ENCODE peak calls at places on chromosome 1, in five cellular contexts. One of them, this sample, is unnamed. For H3K4me1, the result is how much of the 10 kb centered on the place peaks cover.

GRCh38 chr1:15038232-15039016 is 115.1 kb upstream of the TMEM51 start:
- DNase-seq in gastrocnemius medialis: no peak
- DNase-seq in mesenchymal stem cell: peak
- DNase-seq in stomach: no peak
- DNase-seq in CD4-positive, alpha-beta memory T cell: no peak
- DNase-seq in this sample: no peak

GRCh38 chr1:19666139-19666465 is 1.4 kb downstream of the HTR6 start:
- DNase-seq in gastrocnemius medialis: no peak
- DNase-seq in mesenchymal stem cell: no peak
- DNase-seq in stomach: no peak
- DNase-seq in CD4-positive, alpha-beta memory T cell: no peak
- DNase-seq in this sample: no peak

GRCh38 chr1:101268893-101269292 is 32.1 kb downstream of the S1PR1 start:
- DNase-seq in gastrocnemius medialis: no peak
- DNase-seq in mesenchymal stem cell: no peak
- DNase-seq in stomach: no peak
- DNase-seq in CD4-positive, alpha-beta memory T cell: no peak
- DNase-seq in this sample: no peak

GRCh38 chr1:51957618-51958017 is 32.9 kb downstream of the RAB3B start:
- DNase-seq in gastrocnemius medialis: no peak
- DNase-seq in mesenchymal stem cell: no peak
- DNase-seq in stomach: no peak
- DNase-seq in CD4-positive, alpha-beta memory T cell: no peak
- DNase-seq in this sample: no peak

GRCh38 chr1:17563494-17564281 is 24.2 kb downstream of the ARHGEF10L start:
- DNase-seq in gastrocnemius medialis: no peak
- DNase-seq in mesenchymal stem cell: no peak
- DNase-seq in stomach: no peak
- DNase-seq in CD4-positive, alpha-beta memory T cell: no peak
- DNase-seq in this sample: no peak

GRCh38 chr1:240808381-240808780 is 196.4 kb upstream of the GREM2 start:
- DNase-seq in gastrocnemius medialis: no peak
- DNase-seq in mesenchymal stem cell: no peak
- DNase-seq in stomach: no peak
- DNase-seq in CD4-positive, alpha-beta memory T cell: no peak
- DNase-seq in this sample: no peak

GRCh38 chr1:59332983-59333382 is 36.1 kb downstream of the FGGY start:
- DNase-seq in gastrocnemius medialis: no peak
- DNase-seq in mesenchymal stem cell: peak
- DNase-seq in stomach: no peak
- DNase-seq in CD4-positive, alpha-beta memory T cell: no peak
- DNase-seq in this sample: peak

GRCh38 chr1:206547104-206547503 is 39.8 kb downstream of the RASSF5 start:
- DNase-seq in gastrocnemius medialis: no peak
- DNase-seq in mesenchymal stem cell: no peak
- DNase-seq in stomach: no peak
- DNase-seq in CD4-positive, alpha-beta memory T cell: no peak
- DNase-seq in this sample: no peak

GRCh38 chr1:207282496-207283380 is 38.7 kb upstream of the CD55 start:
- DNase-seq in gastrocnemius medialis: no peak
- DNase-seq in mesenchymal stem cell: peak
- DNase-seq in stomach: peak
- DNase-seq in CD4-positive, alpha-beta memory T cell: peak
- DNase-seq in this sample: peak

GRCh38 chr1:112697781-112698201 is 9.1 kb downstream of the RHOC start:
- DNase-seq in gastrocnemius medialis: no peak
- DNase-seq in mesenchymal stem cell: no peak
- DNase-seq in stomach: peak
- DNase-seq in CD4-positive, alpha-beta memory T cell: no peak
- DNase-seq in this sample: no peak

GRCh38 chr1:64082459-64082858 is 121.0 kb upstream of the UBE2U start:
- DNase-seq in gastrocnemius medialis: no peak
- DNase-seq in mesenchymal stem cell: peak
- DNase-seq in stomach: no peak
- DNase-seq in CD4-positive, alpha-beta memory T cell: no peak
- DNase-seq in this sample: no peak

GRCh38 chr1:168138134-168138533 is 1.4 kb upstream of the GPR161 start:
- DNase-seq in gastrocnemius medialis: no peak
- DNase-seq in mesenchymal stem cell: peak
- DNase-seq in stomach: no peak
- DNase-seq in CD4-positive, alpha-beta memory T cell: no peak
- DNase-seq in this sample: no peak

GRCh38 chr1:153626929-153627796 is at the start of gene S100A13:
- DNase-seq in gastrocnemius medialis: peak
- DNase-seq in mesenchymal stem cell: peak
- DNase-seq in stomach: peak
- DNase-seq in CD4-positive, alpha-beta memory T cell: no peak
- DNase-seq in this sample: no peak

GRCh38 chr1:192485692-192486436 is 89.7 kb upstream of the RGS1 start:
- DNase-seq in gastrocnemius medialis: peak
- DNase-seq in mesenchymal stem cell: peak
- DNase-seq in stomach: peak
- DNase-seq in CD4-positive, alpha-beta memory T cell: no peak
- DNase-seq in this sample: no peak

GRCh38 chr1:240094043-240094722 is 2.5 kb downstream of the FMN2 start:
- DNase-seq in gastrocnemius medialis: no peak
- DNase-seq in mesenchymal stem cell: no peak
- DNase-seq in stomach: no peak
- DNase-seq in CD4-positive, alpha-beta memory T cell: no peak
- DNase-seq in this sample: no peak

GRCh38 chr1:172002725-172003345 is 161.5 kb downstream of the DNM3 start:
- DNase-seq in gastrocnemius medialis: no peak
- DNase-seq in mesenchymal stem cell: peak
- DNase-seq in stomach: no peak
- DNase-seq in CD4-positive, alpha-beta memory T cell: peak
- DNase-seq in this sample: no peak

GRCh38 chr1:93672477-93673158 is 9.0 kb downstream of the BCAR3 start:
- DNase-seq in gastrocnemius medialis: no peak
- DNase-seq in mesenchymal stem cell: no peak
- DNase-seq in stomach: peak
- DNase-seq in CD4-positive, alpha-beta memory T cell: no peak
- DNase-seq in this sample: no peak

GRCh38 chr1:176033474-176033873 is 173.6 kb downstream of the COP1 start:
- DNase-seq in gastrocnemius medialis: no peak
- DNase-seq in mesenchymal stem cell: peak
- DNase-seq in stomach: no peak
- DNase-seq in CD4-positive, alpha-beta memory T cell: no peak
- DNase-seq in this sample: no peak

GRCh38 chr1:204415351-204415750 is 3.7 kb upstream of the PPP1R15B start:
- DNase-seq in gastrocnemius medialis: no peak
- DNase-seq in mesenchymal stem cell: no peak
- DNase-seq in stomach: no peak
- DNase-seq in CD4-positive, alpha-beta memory T cell: no peak
- DNase-seq in this sample: no peak
- H3K4me1 ChIP-seq in gastrocnemius medialis: under half
- H3K4me1 ChIP-seq in mesenchymal stem cell: under half
- H3K4me1 ChIP-seq in stomach: half or more
- H3K4me1 ChIP-seq in CD4-positive, alpha-beta memory T cell: under half
- H3K4me1 ChIP-seq in this sample: under half

GRCh38 chr1:16251381-16251780 is 14.4 kb upstream of the CPLANE2 start:
- DNase-seq in gastrocnemius medialis: no peak
- DNase-seq in mesenchymal stem cell: no peak
- DNase-seq in stomach: no peak
- DNase-seq in CD4-positive, alpha-beta memory T cell: no peak
- DNase-seq in this sample: no peak
- H3K27ac ChIP-seq in gastrocnemius medialis: peak
- H3K27ac ChIP-seq in mesenchymal stem cell: no peak
- H3K27ac ChIP-seq in stomach: no peak
- H3K27ac ChIP-seq in CD4-positive, alpha-beta memory T cell: no peak
- H3K27ac ChIP-seq in this sample: no peak

DNA sequence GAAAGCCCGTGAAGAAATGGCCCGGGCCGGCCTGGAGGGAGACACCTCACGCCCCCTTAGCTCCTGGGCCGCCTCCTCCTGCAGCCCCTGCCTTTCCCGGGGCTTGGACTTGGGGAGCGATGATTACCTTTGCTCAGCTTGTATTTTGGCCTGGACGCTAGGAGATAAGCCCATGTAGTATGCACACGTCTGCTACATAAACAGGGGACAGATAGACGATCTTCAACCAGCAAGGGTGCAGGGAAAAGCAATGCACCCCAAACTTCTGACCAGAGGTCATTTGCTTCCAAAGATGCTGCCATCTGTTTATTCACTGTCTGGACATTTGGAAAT is 936 bp downstream of the TP73 start:
- DNase-seq in gastrocnemius medialis: no peak
- DNase-seq in mesenchymal stem cell: no peak
- DNase-seq in stomach: no peak
- DNase-seq in CD4-positive, alpha-beta memory T cell: no peak
- DNase-seq in this sample: no peak
- H3K4me3 ChIP-seq in gastrocnemius medialis: no peak
- H3K4me3 ChIP-seq in mesenchymal stem cell: no peak
- H3K4me3 ChIP-seq in stomach: no peak
- H3K4me3 ChIP-seq in CD4-positive, alpha-beta memory T cell: no peak
- H3K4me3 ChIP-seq in this sample: no peak

GRCh38 chr1:235070819-235071218 is 57.8 kb downstream of the TOMM20 start:
- DNase-seq in gastrocnemius medialis: no peak
- DNase-seq in mesenchymal stem cell: no peak
- DNase-seq in stomach: no peak
- DNase-seq in CD4-positive, alpha-beta memory T cell: no peak
- DNase-seq in this sample: no peak

GRCh38 chr1:235068155-235069121 is 60.2 kb downstream of the TOMM20 start:
- DNase-seq in gastrocnemius medialis: no peak
- DNase-seq in mesenchymal stem cell: peak
- DNase-seq in stomach: peak
- DNase-seq in CD4-positive, alpha-beta memory T cell: no peak
- DNase-seq in this sample: no peak

GRCh38 chr1:235072096-235072495 is 56.5 kb downstream of the TOMM20 start:
- DNase-seq in gastrocnemius medialis: no peak
- DNase-seq in mesenchymal stem cell: no peak
- DNase-seq in stomach: no peak
- DNase-seq in CD4-positive, alpha-beta memory T cell: no peak
- DNase-seq in this sample: no peak

GRCh38 chr1:235069171-235069570 is 59.5 kb downstream of the TOMM20 start:
- DNase-seq in gastrocnemius medialis: no peak
- DNase-seq in mesenchymal stem cell: no peak
- DNase-seq in stomach: no peak
- DNase-seq in CD4-positive, alpha-beta memory T cell: no peak
- DNase-seq in this sample: no peak

GRCh38 chr1:235069577-235070563 is 58.8 kb downstream of the TOMM20 start:
- DNase-seq in gastrocnemius medialis: peak
- DNase-seq in mesenchymal stem cell: peak
- DNase-seq in stomach: peak
- DNase-seq in CD4-positive, alpha-beta memory T cell: no peak
- DNase-seq in this sample: no peak
- H3K4me1 ChIP-seq in gastrocnemius medialis: half or more
- H3K4me1 ChIP-seq in mesenchymal stem cell: under half
- H3K4me1 ChIP-seq in stomach: half or more
- H3K4me1 ChIP-seq in CD4-positive, alpha-beta memory T cell: under half
- H3K4me1 ChIP-seq in this sample: under half

This sample was measured in naive thymus-derived CD4-positive, alpha-beta T cell.